ENCODE peak calls at places on chromosomes 3 and 15, in seven cellular contexts. X, Q, T, F, I, L and Y are unnamed samples.

GRCh38 chr15:55005679-55006078 is 191.1 kb downstream of the RSL24D1 start:
- ATAC-seq in L (no peak), Q (no peak), T (no peak), X (no peak), I (no peak), F (no peak), Y (no peak)

GRCh38 chr3:4601926-4602325 is 108.8 kb downstream of the ITPR1 start:
- ATAC-seq in F (no peak), L (peak; percentile 46), T (no peak), I (no peak), X (no peak), Q (no peak), Y (no peak)

GRCh38 chr3:100073049-100073422 is 41.3 kb downstream of the FILIP1L start:
- ATAC-seq in L (no peak), Q (no peak), F (no peak), T (no peak), I (no peak), X (no peak), Y (no peak)

GRCh38 chr15:68817304-68818087 is 3.2 kb downstream of the ANP32A start:
- ATAC-seq in I (peak; percentile 47), L (peak; percentile 38), Q (peak; percentile 31), T (peak; percentile 18), F (peak; percentile 46), X (peak; percentile 36), Y (peak; percentile 66)

GRCh38 chr3:8983591-8983990 is 20.3 kb upstream of the RAD18 start:
- ATAC-seq in X (no peak), L (no peak), T (no peak), F (no peak), Q (no peak), I (no peak), Y (no peak)

GRCh38 chr3:124787490-124788195 is 57.4 kb downstream of the UMPS start:
- ATAC-seq in I (peak; percentile 9), Q (no peak), F (no peak), T (no peak), L (no peak), X (peak; percentile 4), Y (no peak)

GRCh38 chr3:182802413-182802812 is 9.1 kb downstream of the ATP11B start:
- ATAC-seq in X (no peak), T (peak; percentile 66), F (no peak), Q (no peak), I (no peak), L (no peak), Y (no peak)

GRCh38 chr3:133928136-133928893 is 32.6 kb upstream of the RAB6B start:
- ATAC-seq in F (no peak), T (peak; percentile 9), L (no peak), I (peak; percentile 35), Q (no peak), X (no peak), Y (peak; percentile 42)

GRCh38 chr3:49351521-49352011 is 6.6 kb downstream of the GPX1 start:
- ATAC-seq in T (peak; percentile 53), F (peak; percentile 29), L (no peak), Q (no peak), I (no peak), X (peak; percentile 69), Y (no peak)